ENCODE peak calls at places on chromosomes 2 and 18, in ten cellular contexts. Q is AG04450; J is OCI-LY7; C is DND-41; T is pons; O is tibial artery; R is B cell; Z is hepatocyte; P is IMR-90; U is stimulated activated CD8-positive, alpha-beta memory T cell treated with anti-CD3 and anti-CD28 coated beads, Interleukin-7, amount 100 ng/mL, for 1 hour. W is an unnamed sample.

GRCh38 chr2:19250906-19251305 is 107.5 kb downstream of the OSR1 start:
- DNase-seq in P (no peak), U (no peak), R (no peak), Z (no peak), O (no peak), J (no peak), C (no peak), Q (no peak), T (no peak), W (no peak)

GRCh38 chr18:31683968-31684278 is 458 bp downstream of the B4GALT6 start:
- DNase-seq in J (no peak), Z (no peak), R (no peak), U (no peak), O (no peak), P (no peak), T (no peak), C (no peak), Q (no peak), W (no peak)

GRCh38 chr18:78376036-78376435 is 603.6 kb upstream of the SALL3 start:
- DNase-seq in R (no peak), C (no peak), U (no peak), Q (no peak), Z (no peak), P (no peak), T (no peak), O (no peak), J (no peak), W (no peak)

GRCh38 chr2:112216158-112216557 is 38.7 kb downstream of the ZC3H8 start:
- DNase-seq in J (no peak), O (no peak), P (peak), C (no peak), Z (no peak), R (no peak), U (no peak), T (peak), Q (no peak), W (no peak)

GRCh38 chr2:209977386-209978239 is 24.8 kb upstream of the RPE start:
- DNase-seq in J (peak), P (peak), U (no peak), R (peak), C (no peak), T (peak), Q (peak), O (no peak), Z (peak), W (peak)

GRCh38 chr2:241788135-241788534 is 11.5 kb downstream of the GAL3ST2 start:
- DNase-seq in Z (no peak), P (no peak), T (no peak), R (no peak), U (no peak), J (peak), C (no peak), O (no peak), Q (no peak), W (no peak)

GRCh38 chr2:112701092-112701491 is 19.7 kb upstream of the NT5DC4 start:
- DNase-seq in Q (no peak), T (peak), O (peak), R (no peak), P (peak), Z (no peak), J (no peak), U (no peak), C (no peak), W (no peak)

GRCh38 chr18:74804677-74805076 is 207.0 kb downstream of the ZNF407 start:
- DNase-seq in T (no peak), P (no peak), Q (no peak), O (no peak), J (peak), Z (no peak), R (no peak), C (no peak), U (no peak), W (no peak)

GRCh38 chr2:237702439-237703397 is 75.3 kb downstream of the LRRFIP1 start:
- DNase-seq in R (no peak), J (no peak), Q (no peak), T (no peak), C (peak), Z (peak), P (peak), U (no peak), O (peak), W (no peak)

GRCh38 chr2:179584760-179585159 is 276.7 kb downstream of the ZNF385B start:
- DNase-seq in U (no peak), Q (no peak), O (no peak), C (no peak), T (no peak), P (no peak), R (no peak), J (no peak), Z (no peak), W (no peak)

GRCh38 chr2:217340176-217340575 is 480.3 kb upstream of the TNP1 start:
- DNase-seq in R (no peak), U (no peak), C (no peak), P (no peak), O (no peak), Q (no peak), T (no peak), J (no peak), Z (no peak), W (no peak)

GRCh38 chr2:96114903-96115581 is 1.3 kb downstream of the ADRA2B start:
- DNase-seq in O (no peak), Z (no peak), P (no peak), C (no peak), Q (no peak), R (no peak), J (no peak), T (no peak), U (no peak), W (no peak)

GRCh38 chr2:197090713-197091367 is 164.3 kb upstream of the PGAP1 start:
- DNase-seq in Q (no peak), U (no peak), J (no peak), R (no peak), P (no peak), Z (no peak), T (no peak), C (no peak), O (no peak), W (no peak)

GRCh38 chr2:140344842-140345241 is 1564.7 kb upstream of the NXPH2 start:
- DNase-seq in Z (no peak), R (no peak), C (no peak), J (no peak), U (no peak), P (no peak), O (no peak), Q (no peak), T (no peak), W (no peak)

GRCh38 chr18:48073231-48073930 is 142.9 kb upstream of the SMAD2 start:
- DNase-seq in T (no peak), U (no peak), R (no peak), C (no peak), O (no peak), P (no peak), Q (no peak), J (no peak), Z (no peak), W (no peak)

GRCh38 chr2:44215827-44216226 is 47.2 kb downstream of the PPM1B start:
- DNase-seq in C (no peak), P (no peak), J (no peak), U (no peak), Z (no peak), Q (no peak), T (no peak), O (no peak), R (no peak), W (no peak)

GRCh38 chr2:156845806-156846558 is 409.8 kb downstream of the GPD2 start:
- DNase-seq in O (no peak), U (no peak), C (no peak), R (no peak), J (no peak), Z (no peak), P (peak), T (no peak), Q (no peak), W (no peak)